ENCODE peak calls at places on chromosomes 12 and 14, in four cellular contexts. Q is GM04504, H is NCI-H1436, P is NCI-H82. K is an unnamed sample.

GRCh38 chr12:53990311-53991076 is 5.5 kb downstream of the HOXC10 start:
- DNase-seq in Q (no peak), H (no peak), P (no peak), K (no peak)

GRCh38 chr12:101875112-101875961 is 2.0 kb upstream of the DRAM1 start:
- DNase-seq in Q (no peak), H (no peak), P (no peak), K (no peak)

GRCh38 chr12:1559729-1560128 is 34.7 kb downstream of the FBXL14 start:
- DNase-seq in P (no peak), Q (no peak), H (peak), K (no peak)

GRCh38 chr14:63473194-63473788 is 69.9 kb downstream of the PPP2R5E start:
- DNase-seq in Q (no peak), H (no peak), P (no peak), K (no peak)

GRCh38 chr14:90060965-90061848 is 587 bp upstream of the KCNK13 start:
- DNase-seq in P (peak), H (no peak), Q (no peak), K (no peak)

GRCh38 chr14:98114122-98114895 is 1157.7 kb downstream of the BCL11B start:
- DNase-seq in Q (no peak), P (no peak), H (no peak), K (no peak)

GRCh38 chr14:30621354-30621953 is 665 bp upstream of the SCFD1 start:
- DNase-seq in H (no peak), P (peak), Q (no peak), K (no peak)

GRCh38 chr12:58309806-58310205 is 368.4 kb downstream of the ATP23 start:
- DNase-seq in P (no peak), Q (no peak), H (no peak), K (no peak)

GRCh38 chr12:60259241-60259640 is 663.4 kb downstream of the SLC16A7 start:
- DNase-seq in H (no peak), P (no peak), Q (no peak), K (no peak)

GRCh38 chr12:100976735-100977134 is 182.2 kb downstream of the ANO4 start:
- DNase-seq in P (no peak), Q (no peak), H (no peak), K (no peak)

K was measured in HS-5.